ENCODE peak calls at places on chromosomes 4 and X, in five cellular contexts. Q is upper lobe of right lung; U is esophagus squamous epithelium; I is CD8-positive, alpha-beta memory T cell; Z is transverse colon. Y is an unnamed sample.

GRCh38 chr4:177309525-177310371 is at the start of gene NEIL3:
- DNase-seq in Z (peak; percentile 94), I (peak; percentile 94), Q (peak; percentile 96), U (peak; percentile 75), Y (peak; percentile 82)

GRCh38 chrX:108312938-108313337 is 125.3 kb downstream of the COL4A6 start:
- DNase-seq in U (no peak), I (no peak), Q (no peak), Z (no peak), Y (peak; percentile 83)

GRCh38 chr4:59818656-59819055 is 1381.5 kb upstream of the ADGRL3 start:
- DNase-seq in U (no peak), Z (no peak), Q (no peak), I (no peak), Y (no peak)

GRCh38 chr4:139489638-139490037 is 35.7 kb downstream of the RAB33B start:
- DNase-seq in Q (no peak), I (no peak), U (no peak), Z (no peak), Y (no peak)

GRCh38 chr4:168502886-168503285 is 6.0 kb downstream of the PALLD start:
- DNase-seq in Z (no peak), U (no peak), Q (no peak), I (no peak), Y (no peak)

GRCh38 chr4:114481856-114482255 is 116.8 kb upstream of the UGT8 start:
- DNase-seq in U (no peak), Z (no peak), I (no peak), Q (no peak), Y (no peak)

GRCh38 chrX:108464604-108465003 is 25.0 kb downstream of the COL4A5 start:
- DNase-seq in Q (no peak), I (no peak), U (no peak), Z (no peak), Y (no peak)

GRCh38 chr4:48801739-48802138 is 21.7 kb upstream of the FRYL start:
- DNase-seq in Q (no peak), Z (no peak), U (no peak), I (no peak), Y (no peak)

GRCh38 chr4:65033899-65034298 is 624.6 kb upstream of the TECRL start:
- DNase-seq in I (no peak), Z (no peak), Q (no peak), U (no peak), Y (no peak)

GRCh38 chrX:30806187-30806728 is 82.8 kb downstream of the TAB3 start:
- DNase-seq in I (no peak), Z (no peak), Q (no peak), U (no peak), Y (peak; percentile 71)

GRCh38 chr4:2255501-2256155 is 6.3 kb downstream of the MXD4 start:
- DNase-seq in Z (peak; percentile 10), U (no peak), Q (peak; percentile 67), I (no peak), Y (no peak)

GRCh38 chr4:183576701-183577100 is 71.8 kb downstream of the ING2 start:
- DNase-seq in Q (no peak), Z (no peak), U (no peak), I (no peak), Y (no peak)

GRCh38 chr4:75634281-75634680 is 4.0 kb upstream of the CDKL2 start:
- DNase-seq in Q (no peak), U (no peak), Z (no peak), I (no peak), Y (peak; percentile 41)

GRCh38 chr4:94455081-94455480 is 3.3 kb downstream of the PDLIM5 start:
- DNase-seq in U (no peak), Q (no peak), I (no peak), Z (peak; percentile 83), Y (peak; percentile 78)

GRCh38 chr4:7384929-7385890 is 49.5 kb downstream of the PSAPL1 start:
- DNase-seq in U (no peak), Z (no peak), I (no peak), Q (peak; percentile 37), Y (no peak)

GRCh38 chrX:144616317-144616716 is 631.0 kb upstream of the SPANXN1 start:
- DNase-seq in I (no peak), U (no peak), Q (no peak), Z (no peak), Y (peak; percentile 73)

GRCh38 chrX:137033774-137034507 is at the start of gene GPR101:
- DNase-seq in I (no peak), Z (no peak), Q (no peak), U (no peak), Y (no peak)

GRCh38 chr4:73593631-73594241 is 26.5 kb downstream of the RASSF6 start:
- DNase-seq in I (no peak), U (no peak), Q (no peak), Z (no peak), Y (no peak)

GRCh38 chrX:132692526-132692925 is 203.7 kb upstream of the MBNL3 start:
- DNase-seq in Q (no peak), U (no peak), I (no peak), Z (no peak), Y (no peak)

GRCh38 chrX:78517124-78517523 is 142.0 kb downstream of the RTL3 start:
- DNase-seq in Z (no peak), U (no peak), Q (no peak), I (peak; percentile 37), Y (peak; percentile 43)

GRCh38 chr4:184282895-184283654 is 65.4 kb upstream of the ENPP6 start:
- DNase-seq in Q (no peak), I (no peak), Z (peak; percentile 22), U (no peak), Y (no peak)

GRCh38 chr4:5967783-5968182 is 50.4 kb downstream of the C4orf50 start:
- DNase-seq in Q (peak; percentile 40), Z (no peak), U (no peak), I (no peak), Y (no peak)

GRCh38 chr4:60723796-60724195 is 476.3 kb upstream of the ADGRL3 start:
- DNase-seq in Z (no peak), U (no peak), Q (no peak), I (no peak), Y (no peak)

GRCh38 chr4:142350886-142351285 is 495.2 kb downstream of the INPP4B start:
- DNase-seq in I (no peak), Z (peak; percentile 14), U (no peak), Q (no peak), Y (no peak)

GRCh38 chr4:142345909-142346308 is 500.2 kb downstream of the INPP4B start:
- DNase-seq in Q (no peak), I (no peak), Z (no peak), U (no peak), Y (no peak)

GRCh38 chr4:142351958-142352357 is 494.1 kb downstream of the INPP4B start:
- DNase-seq in I (no peak), U (no peak), Q (no peak), Z (no peak), Y (no peak)

GRCh38 chr4:142347241-142347640 is 498.9 kb downstream of the INPP4B start:
- DNase-seq in Q (no peak), Z (no peak), I (no peak), U (no peak), Y (peak; percentile 70)

DNA sequence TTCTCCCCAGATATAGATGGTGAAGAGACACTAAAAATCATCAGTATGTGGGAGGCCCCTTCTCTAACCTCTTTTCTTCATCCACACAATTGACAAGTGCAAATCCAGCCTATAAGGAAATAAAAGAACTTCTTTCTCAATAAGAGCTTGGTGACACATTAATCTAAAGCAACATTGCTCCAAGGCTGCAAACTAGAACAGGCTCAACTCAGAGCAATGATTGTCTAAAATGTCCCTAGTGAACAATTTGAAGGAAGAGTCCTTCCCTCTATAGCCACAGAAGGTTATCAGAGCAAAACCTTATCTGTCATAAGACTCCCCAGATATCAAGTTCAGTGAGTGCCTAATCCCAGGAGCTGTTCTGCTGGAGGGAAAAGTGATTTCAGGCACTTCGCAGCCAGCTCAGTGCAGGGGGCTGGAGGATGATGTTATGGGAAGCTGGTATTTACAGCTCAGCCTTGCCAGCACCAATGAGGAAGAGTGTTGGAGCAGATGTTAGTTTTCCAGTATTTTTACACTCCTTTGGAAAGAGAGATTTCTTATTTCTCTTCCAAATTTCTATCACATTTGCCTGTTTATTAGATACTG is 497.5 kb downstream of the INPP4B start:
- DNase-seq in Q (no peak), Z (no peak), U (no peak), I (no peak), Y (no peak)
- H3K4me1 ChIP-seq in Q (peaks cover 31% of the 10 kb centered on the region), Z (peaks cover 54% of the 10 kb centered on the region), U (peaks cover 9% of the 10 kb centered on the region), I (peaks cover 78% of the 10 kb centered on the region), Y (peaks cover 38% of the 10 kb centered on the region)

DNA sequence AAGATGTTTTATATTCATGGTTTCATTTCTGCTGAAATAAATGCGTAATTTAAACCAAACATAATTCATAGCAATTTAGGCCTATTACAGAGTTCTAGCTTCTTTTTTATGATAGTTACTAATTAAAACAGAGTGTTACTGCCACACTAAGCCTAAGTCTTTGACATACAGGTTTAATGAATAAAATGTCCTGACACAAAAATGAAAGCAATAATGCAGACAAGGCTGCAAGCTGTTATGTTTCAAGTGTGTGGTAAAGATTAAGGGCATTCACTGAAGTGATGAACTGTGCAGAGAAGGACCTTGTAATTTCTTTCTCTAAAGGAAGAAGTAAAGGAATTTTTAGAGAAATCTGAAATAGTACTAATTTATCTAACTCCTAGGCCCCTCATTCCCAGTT is 2.9 kb downstream of the NDNF start:
- DNase-seq in U (no peak), Z (no peak), Q (no peak), I (no peak), Y (no peak)
- H3K27me3 ChIP-seq in U (peaks cover 16% of the 10 kb centered on the region), Z (peaks cover 20% of the 10 kb centered on the region), Q (peaks cover 15% of the 10 kb centered on the region), I (peaks cover 21% of the 10 kb centered on the region), Y (peaks cover 48% of the 10 kb centered on the region)

GRCh38 chr4:143515905-143516304 is 2.4 kb downstream of the SMARCA5 start:
- DNase-seq in U (no peak), Z (no peak), I (no peak), Q (no peak), Y (no peak)
- H3K4me3 ChIP-seq in U (no peak overlapping the region), Z (peak overlapping the region; percentile 90), I (peak overlapping the region; percentile 9), Q (peak overlapping the region; percentile 82), Y (peak overlapping the region; percentile 90)

GRCh38 chrX:148500428-148501120 is at the start of gene AFF2:
- DNase-seq in U (no peak), Z (no peak), Q (peak; percentile 66), I (peak; percentile 8), Y (peak; percentile 1)

GRCh38 chrX:148499638-148500427 is 584 bp upstream of the AFF2 start:
- DNase-seq in U (no peak), Q (no peak), Z (no peak), I (no peak), Y (no peak)

GRCh38 chrX:148504412-148504950 is 4.1 kb downstream of the AFF2 start:
- DNase-seq in I (no peak), Q (no peak), U (no peak), Z (no peak), Y (no peak)

GRCh38 chrX:148498067-148498466 is 2.4 kb upstream of the AFF2 start:
- DNase-seq in Z (no peak), U (no peak), I (no peak), Q (no peak), Y (no peak)

GRCh38 chrX:148501121-148502066 is 977 bp downstream of the AFF2 start:
- DNase-seq in U (no peak), I (peak; percentile 1), Q (peak; percentile 60), Z (no peak), Y (peak; percentile 5)
- H3K4me1 ChIP-seq in U (peaks cover 3% of the 10 kb centered on the region), I (peaks cover 9% of the 10 kb centered on the region), Q (peaks cover 8% of the 10 kb centered on the region), Z (peaks cover 8% of the 10 kb centered on the region), Y (peaks cover 4% of the 10 kb centered on the region)